ENCODE peak calls at places on chromosomes 6 and 20, in four cellular contexts. S, I, O and A are unnamed samples.

GRCh38 chr6:50819527-50819905 is 845 bp downstream of the TFAP2B start:
- DNase-seq in S (no peak), I (no peak), O (no peak), A (no peak)

GRCh38 chr6:98539669-98540207 is 294.6 kb upstream of the POU3F2 start:
- DNase-seq in S (no peak), I (no peak), O (no peak), A (no peak)

GRCh38 chr6:11912420-11912819 is 99.7 kb upstream of the HIVEP1 start:
- DNase-seq in S (no peak), I (no peak), O (no peak), A (no peak)

GRCh38 chr6:169289671-169290408 is 36.2 kb upstream of the THBS2 start:
- DNase-seq in S (no peak), I (no peak), O (no peak), A (no peak)

GRCh38 chr20:51810155-51811039 is 8.1 kb upstream of the SALL4 start:
- DNase-seq in S (no peak), I (peak; percentile 48), O (no peak), A (no peak)

GRCh38 chr6:159943101-159943632 is 25.7 kb upstream of the IGF2R start:
- DNase-seq in S (no peak), I (peak; percentile 35), O (no peak), A (no peak)

GRCh38 chr6:17473554-17473953 is 80.2 kb downstream of the CAP2 start:
- DNase-seq in S (no peak), I (no peak), O (no peak), A (no peak)

GRCh38 chr6:166423051-166423745 is 40.5 kb upstream of the MPC1 start:
- DNase-seq in S (no peak), I (no peak), O (no peak), A (no peak)

GRCh38 chr6:56542367-56543331 is 100.0 kb downstream of the DST start:
- DNase-seq in S (peak; percentile 91), I (peak; percentile 98), O (peak; percentile 90), A (peak; percentile 84)

GRCh38 chr20:62571667-62572344 is 70.5 kb upstream of the SLCO4A1 start:
- DNase-seq in S (no peak), I (peak; percentile 41), O (no peak), A (no peak)

GRCh38 chr6:138555294-138555988 is 56.1 kb upstream of the NHSL1 start:
- DNase-seq in S (peak; percentile 8), I (peak; percentile 79), O (peak; percentile 38), A (peak; percentile 68)

GRCh38 chr6:121393711-121394110 is 41.7 kb upstream of the GJA1 start:
- DNase-seq in S (no peak), I (no peak), O (no peak), A (no peak)

GRCh38 chr20:20564279-20564678 is 148.2 kb downstream of the RALGAPA2 start:
- DNase-seq in S (no peak), I (no peak), O (no peak), A (no peak)

GRCh38 chr20:34175879-34176278 is 63.8 kb upstream of the EIF2S2 start:
- DNase-seq in S (no peak), I (no peak), O (no peak), A (no peak)

GRCh38 chr20:58712116-58712822 is 19.7 kb downstream of the NPEPL1 start:
- DNase-seq in S (no peak), I (no peak), O (no peak), A (no peak)

GRCh38 chr6:6684365-6684833 is 95.9 kb downstream of the LY86 start:
- DNase-seq in S (peak; percentile 99), I (no peak), O (no peak), A (no peak)

GRCh38 chr6:117605169-117605826 is 3.0 kb upstream of the GOPC start:
- DNase-seq in S (peak; percentile 66), I (peak; percentile 80), O (no peak), A (no peak)

DNA sequence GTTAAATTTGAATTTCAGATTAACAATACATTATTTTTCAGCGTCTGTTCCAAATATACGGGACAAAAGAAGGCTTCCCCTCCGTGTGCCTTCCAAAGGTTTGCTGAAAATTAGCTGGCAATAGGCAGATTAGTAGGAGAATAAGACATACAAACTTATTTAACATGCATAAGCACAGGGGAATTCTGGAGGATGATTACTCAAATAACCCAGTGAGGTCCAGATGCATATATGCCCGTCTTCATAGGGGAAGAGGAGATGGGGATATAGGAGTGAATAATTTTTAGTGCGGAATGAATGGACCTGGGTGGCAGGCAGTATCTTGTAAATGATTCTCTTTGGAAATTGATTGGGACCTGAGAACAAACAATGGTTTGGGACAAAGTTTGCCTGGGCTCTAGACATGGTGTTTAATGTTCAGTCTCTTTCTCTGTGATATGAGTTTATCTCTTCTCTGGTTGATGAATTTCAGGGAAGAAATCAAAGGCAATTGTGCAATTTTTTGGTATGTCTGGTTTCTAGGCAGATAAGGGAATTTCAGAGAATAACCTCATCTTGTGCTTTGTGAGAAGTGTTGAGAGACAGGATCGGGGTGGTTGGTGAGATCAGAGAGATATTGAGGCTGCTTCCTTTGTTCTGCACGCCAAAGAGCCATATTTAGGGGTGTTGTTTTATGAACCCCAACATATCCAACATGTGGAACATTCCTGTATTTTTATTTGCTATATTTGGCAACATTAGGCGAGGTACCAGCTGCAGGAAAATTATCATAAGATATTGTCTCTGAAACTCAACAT is 63.7 kb downstream of the MKKS start:
- DNase-seq in S (no peak), I (peak; percentile 99), O (no peak), A (no peak)
- H3K4me3 ChIP-seq in S (no peak overlapping the region), I (peak overlapping the region; percentile 6), O (no peak overlapping the region), A (no peak overlapping the region)

GRCh38 chr6:40959781-40960327 is 79.2 kb downstream of the UNC5CL start:
- DNase-seq in S (no peak), I (peak; percentile 43), O (no peak), A (no peak)

GRCh38 chr6:40962241-40962640 is 76.8 kb downstream of the UNC5CL start:
- DNase-seq in S (peak; percentile 36), I (peak; percentile 52), O (no peak), A (no peak)

GRCh38 chr6:40963019-40963418 is 76.0 kb downstream of the UNC5CL start:
- DNase-seq in S (no peak), I (no peak), O (no peak), A (no peak)

GRCh38 chr6:40961831-40962230 is 77.2 kb downstream of the UNC5CL start:
- DNase-seq in S (no peak), I (no peak), O (no peak), A (no peak)

GRCh38 chr6:40960784-40961430 is 78.1 kb downstream of the UNC5CL start:
- DNase-seq in S (no peak), I (peak; percentile 34), O (no peak), A (no peak)
- TF ChIP-seq SUZ12 in S (no peak), I (no peak), O (no peak), A (no peak)

GRCh38 chr6:129740013-129740412 is 30.0 kb upstream of the ARHGAP18 start:
- DNase-seq in S (no peak), I (no peak), O (no peak), A (no peak)

GRCh38 chr6:129733290-129733689 is 23.3 kb upstream of the ARHGAP18 start:
- DNase-seq in S (no peak), I (peak; percentile 58), O (no peak), A (no peak)

GRCh38 chr6:129732542-129732941 is 22.6 kb upstream of the ARHGAP18 start:
- DNase-seq in S (no peak), I (no peak), O (no peak), A (no peak)

GRCh38 chr6:129732034-129732433 is 22.1 kb upstream of the ARHGAP18 start:
- DNase-seq in S (no peak), I (no peak), O (no peak), A (no peak)

DNA sequence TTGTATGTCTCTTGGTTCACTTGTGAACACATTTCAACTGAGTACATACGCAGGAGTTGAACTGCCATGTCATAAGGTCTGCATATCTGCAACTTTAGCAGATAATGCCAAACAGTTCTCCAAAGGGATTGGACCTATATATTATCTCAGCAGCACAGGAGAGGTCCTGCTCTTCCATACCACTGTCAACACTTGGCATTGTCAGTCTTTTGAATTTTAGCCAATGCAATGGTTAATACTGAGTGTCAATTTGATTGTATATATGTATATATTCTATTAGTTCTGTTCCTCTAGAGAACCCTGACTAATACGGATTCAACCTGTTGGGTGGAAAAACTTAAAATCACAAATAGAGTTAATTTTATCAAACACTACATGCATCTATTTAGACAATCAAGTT is 26.1 kb upstream of the ARHGAP18 start:
- DNase-seq in S (no peak), I (no peak), O (no peak), A (no peak)
- H3K4me3 ChIP-seq in S (no peak overlapping the region), I (no peak overlapping the region), O (no peak overlapping the region), A (no peak overlapping the region)

DNA sequence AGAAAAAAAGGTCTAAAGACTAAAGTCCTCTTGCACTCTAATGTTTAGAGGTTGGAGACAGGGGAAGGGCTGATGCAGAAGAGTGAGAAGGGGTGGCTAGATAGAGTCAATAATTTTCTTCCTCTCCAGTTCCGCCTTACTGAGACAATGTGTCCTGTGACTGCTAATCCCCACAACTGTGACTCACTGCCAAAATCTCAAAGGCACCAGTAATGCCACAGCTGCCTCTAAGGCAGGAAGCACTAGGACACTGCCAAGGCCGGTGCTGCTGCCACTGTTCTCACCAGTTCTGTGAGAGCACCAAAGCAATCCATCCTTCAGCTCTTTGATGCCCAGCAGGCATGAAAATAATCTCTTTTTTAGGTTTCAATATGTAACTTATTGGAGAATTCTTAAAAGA is 701.9 kb upstream of the MAP3K7 start:
- DNase-seq in S (no peak), I (no peak), O (no peak), A (no peak)
- TF ChIP-seq SUZ12 in S (no peak), I (no peak), O (no peak), A (no peak)

GRCh38 chr20:35699127-35699913 is at the start of the genes NFS1 and ROMO1:
- DNase-seq in S (peak; percentile 36), I (peak; percentile 94), O (peak; percentile 65), A (peak; percentile 87)
- H3K4me3 ChIP-seq in S (peak within 1 kb of the TSS; percentile 71), I (peak within 1 kb of the TSS; percentile 96), O (peak within 1 kb of the TSS; percentile 99), A (peak within 1 kb of the TSS; percentile 96)

DNA sequence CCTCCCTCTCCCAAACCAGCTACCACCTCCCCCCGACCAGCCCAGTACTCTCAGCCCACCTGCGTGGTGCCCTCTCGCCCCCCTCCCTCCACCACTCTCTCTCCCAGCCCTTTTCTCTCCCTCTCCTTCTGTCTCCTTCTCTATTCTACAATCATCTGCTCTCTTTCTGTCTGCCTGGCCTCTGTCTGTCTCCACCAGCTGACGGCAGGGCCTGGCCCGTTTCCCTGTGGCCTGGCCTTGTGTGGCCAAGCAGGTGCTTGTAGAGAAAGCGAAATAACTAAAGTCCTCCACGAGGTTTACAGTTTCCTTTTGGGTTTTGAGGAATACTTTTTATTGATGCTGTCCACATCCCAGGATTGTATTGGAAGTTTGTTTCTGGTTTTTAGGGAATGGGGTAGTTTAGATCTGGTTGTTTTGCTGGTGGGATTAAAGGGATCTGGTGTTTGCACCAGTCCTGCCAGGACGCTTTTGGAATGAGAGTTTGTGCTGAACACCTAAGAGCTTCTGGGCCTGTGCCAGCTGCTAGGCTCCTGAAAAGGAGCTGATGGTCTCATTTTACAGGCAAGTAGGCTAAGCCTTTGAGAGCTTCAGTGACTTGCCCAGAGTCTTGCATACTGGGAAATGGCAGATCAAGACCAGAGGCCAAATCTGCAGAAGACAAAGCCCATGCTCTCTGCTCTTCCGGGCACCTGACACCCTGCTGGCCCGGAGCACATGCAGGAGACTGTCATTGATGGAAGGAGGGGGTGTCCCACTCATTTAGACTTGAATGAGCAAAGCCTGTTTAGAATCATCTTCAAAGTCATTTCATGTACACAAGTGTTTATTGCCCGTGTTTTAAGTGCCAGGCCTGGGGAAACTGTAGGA is 161.7 kb downstream of the SYCP2 start:
- DNase-seq in S (no peak), I (no peak), O (no peak), A (no peak)
- TF ChIP-seq SUZ12 in S (no peak), I (no peak), O (no peak), A (no peak)